ENCODE peak calls at places on chromosome 7, in six cellular contexts. E, G, I, A, D and P are unnamed samples.

GRCh38 chr7:127912901-127913300 is 118.3 kb downstream of the LRRC4 start:
- DNase-seq in E (no peak), G (no peak), I (no peak), A (no peak), D (no peak), P (no peak)

GRCh38 chr7:150903627-150904026 is 51.3 kb downstream of the AOC1 start:
- DNase-seq in E (peak; percentile 52), G (peak; percentile 91), I (peak; percentile 87), A (peak; percentile 41), D (no peak), P (no peak)

GRCh38 chr7:151507806-151508205 is 11.9 kb downstream of the RHEB start:
- DNase-seq in E (no peak), G (no peak), I (no peak), A (no peak), D (no peak), P (no peak)

GRCh38 chr7:149853157-149853556 is 15.0 kb downstream of the ZNF862 start:
- DNase-seq in E (no peak), G (no peak), I (no peak), A (no peak), D (no peak), P (no peak)

GRCh38 chr7:200290-200689 is 7.9 kb downstream of the FAM20C start:
- DNase-seq in E (no peak), G (no peak), I (no peak), A (no peak), D (no peak), P (no peak)

GRCh38 chr7:74104702-74105101 is 21.1 kb downstream of the LIMK1 start:
- DNase-seq in E (peak; percentile 21), G (peak; percentile 76), I (peak; percentile 81), A (no peak), D (no peak), P (no peak)

GRCh38 chr7:151282111-151282510 is 33.6 kb upstream of the SMARCD3 start:
- DNase-seq in E (no peak), G (no peak), I (no peak), A (no peak), D (no peak), P (no peak)

GRCh38 chr7:41584746-41585145 is 118.1 kb downstream of the INHBA start:
- DNase-seq in E (peak; percentile 52), G (peak; percentile 26), I (peak; percentile 19), A (no peak), D (no peak), P (no peak)

GRCh38 chr7:128791121-128791967 is 424 bp upstream of the CCDC136 start:
- DNase-seq in E (peak; percentile 67), G (peak; percentile 90), I (peak; percentile 57), A (no peak), D (peak; percentile 55), P (peak; percentile 47)

GRCh38 chr7:29609162-29610030 is 45.8 kb downstream of the PRR15 start:
- DNase-seq in E (peak; percentile 63), G (peak; percentile 90), I (peak; percentile 88), A (no peak), D (no peak), P (no peak)

GRCh38 chr7:142711722-142712616 is 37.3 kb upstream of the PRSS1 start:
- DNase-seq in E (peak; percentile 61), G (peak; percentile 66), I (peak; percentile 66), A (no peak), D (no peak), P (no peak)

GRCh38 chr7:130278892-130279690 is 12.4 kb downstream of the CPA2 start:
- DNase-seq in E (peak; percentile 17), G (peak; percentile 46), I (peak; percentile 78), A (peak; percentile 67), D (no peak), P (no peak)

GRCh38 chr7:127726481-127726880 is 74.5 kb downstream of the SND1 start:
- DNase-seq in E (no peak), G (no peak), I (no peak), A (no peak), D (no peak), P (no peak)

GRCh38 chr7:30750574-30751256 is 1.2 kb upstream of the INMT start:
- DNase-seq in E (peak; percentile 77), G (peak; percentile 95), I (no peak), A (peak; percentile 89), D (no peak), P (no peak)

GRCh38 chr7:131674131-131674530 is 117.7 kb upstream of the PODXL start:
- DNase-seq in E (no peak), G (no peak), I (no peak), A (no peak), D (no peak), P (no peak)

GRCh38 chr7:129262333-129262732 is 37.5 kb downstream of the AHCYL2 start:
- DNase-seq in E (no peak), G (peak; percentile 54), I (no peak), A (no peak), D (no peak), P (no peak)

GRCh38 chr7:40072268-40072667 is 62.2 kb downstream of the MPLKIP start:
- DNase-seq in E (no peak), G (no peak), I (no peak), A (no peak), D (no peak), P (no peak)

GRCh38 chr7:151432658-151433521 is 7.1 kb downstream of the CRYGN start:
- DNase-seq in E (no peak), G (no peak), I (no peak), A (no peak), D (peak; percentile 35), P (no peak)

GRCh38 chr7:140196361-140197217 is 19.8 kb upstream of the KDM7A start:
- DNase-seq in E (peak; percentile 22), G (no peak), I (no peak), A (no peak), D (no peak), P (no peak)

GRCh38 chr7:74023037-74023436 is 4.9 kb upstream of the ELN start:
- DNase-seq in E (peak; percentile 86), G (peak; percentile 91), I (peak; percentile 74), A (no peak), D (no peak), P (no peak)

GRCh38 chr7:29989257-29989995 is at the start of gene SCRN1:
- DNase-seq in E (peak; percentile 65), G (peak; percentile 75), I (peak; percentile 25), A (no peak), D (no peak), P (peak; percentile 65)

GRCh38 chr7:69358163-69358821 is 240.0 kb upstream of the AUTS2 start:
- DNase-seq in E (no peak), G (no peak), I (no peak), A (no peak), D (no peak), P (no peak)

GRCh38 chr7:40800771-40801170 is 666.0 kb downstream of the SUGCT start:
- DNase-seq in E (no peak), G (peak; percentile 40), I (no peak), A (no peak), D (no peak), P (no peak)

GRCh38 chr7:100894860-100895700 is 608 bp downstream of the ACHE start:
- DNase-seq in E (peak; percentile 32), G (peak; percentile 72), I (peak; percentile 38), A (no peak), D (no peak), P (no peak)

GRCh38 chr7:31794851-31795250 is 107.8 kb downstream of the PPP1R17 start:
- DNase-seq in E (peak; percentile 66), G (no peak), I (no peak), A (no peak), D (no peak), P (no peak)